ENCODE peak calls at places on chromosomes 11 and 22, in four cellular contexts. N is HFFc6, O is neural crest cell, D is fibroblast of the conjunctiva. K is an unnamed sample.
A peak's percentile ranks its signal among the peaks of the same experiment; 100 is the strongest.

GRCh38 chr22:44229331-44229730 is 48.6 kb downstream of the PARVG start:
- DNase-seq in N (no peak), O (no peak), D (no peak), K (no peak)

GRCh38 chr11:99418927-99419707 is 398.4 kb downstream of the CNTN5 start:
- DNase-seq in N (no peak), O (no peak), D (no peak), K (no peak)

GRCh38 chr11:18368236-18368635 is 26.1 kb upstream of the LDHA start:
- DNase-seq in N (peak; percentile 37), O (no peak), D (no peak), K (no peak)

GRCh38 chr22:23495614-23496444 is 84.3 kb downstream of the IGLL1 start:
- DNase-seq in N (no peak), O (no peak), D (no peak), K (no peak)

GRCh38 chr11:41382927-41383326 is 76.5 kb downstream of the LRRC4C start:
- DNase-seq in N (no peak), O (no peak), D (no peak), K (no peak)

GRCh38 chr11:83326326-83326725 is 40.2 kb upstream of the CCDC90B start:
- DNase-seq in N (no peak), O (no peak), D (no peak), K (no peak)

GRCh38 chr22:35135165-35135564 is 69.2 kb downstream of the ISX start:
- DNase-seq in N (no peak), O (no peak), D (no peak), K (no peak)

GRCh38 chr22:33986167-33986771 is 66.0 kb upstream of the LARGE1 start:
- DNase-seq in N (no peak), O (no peak), D (no peak), K (no peak)

GRCh38 chr11:46666982-46667590 is 33.3 kb downstream of the ARHGAP1 start:
- DNase-seq in N (no peak), O (no peak), D (no peak), K (no peak)

GRCh38 chr11:123159146-123159857 is 35.7 kb downstream of the CLMP start:
- DNase-seq in N (no peak), O (no peak), D (no peak), K (no peak)

GRCh38 chr11:22192642-22193347 is at the start of gene ANO5:
- DNase-seq in N (no peak), O (peak; percentile 57), D (no peak), K (peak; percentile 75)

GRCh38 chr11:1667906-1668305 is 29.1 kb upstream of the KRTAP5-6 start:
- DNase-seq in N (no peak), O (no peak), D (no peak), K (no peak)

GRCh38 chr11:65981101-65981740 is 19.7 kb downstream of the SART1 start:
- DNase-seq in N (no peak), O (no peak), D (no peak), K (no peak)

GRCh38 chr11:132718711-132719641 is 813.3 kb downstream of the OPCML start:
- DNase-seq in N (no peak), O (peak; percentile 4), D (no peak), K (no peak)

GRCh38 chr22:38628444-38628843 is 27.7 kb downstream of the FAM227A start:
- DNase-seq in N (no peak), O (no peak), D (no peak), K (no peak)

GRCh38 chr11:67538306-67538705 is 15.1 kb upstream of the CABP2 start:
- DNase-seq in N (peak; percentile 29), O (no peak), D (no peak), K (no peak)

GRCh38 chr11:66277475-66278391 is at the start of gene CNIH2:
- DNase-seq in N (no peak), O (peak; percentile 48), D (no peak), K (peak; percentile 69)

GRCh38 chr11:86718553-86718952 is 46.1 kb upstream of the ME3 start:
- DNase-seq in N (no peak), O (no peak), D (no peak), K (no peak)

GRCh38 chr22:17107547-17107810 is 13.7 kb downstream of the TMEM121B start:
- DNase-seq in N (no peak), O (no peak), D (no peak), K (no peak)